ENCODE peak calls at places on chromosomes 12 and 14, in four cellular contexts. V, R, Z and E are unnamed samples.

GRCh38 chr14:68574906-68575305 is 218.0 kb downstream of the ZFP36L1 start:
- DNase-seq in V (no peak), Z (no peak), R (no peak), E (no peak)

GRCh38 chr14:73738518-73739173 is 24.5 kb upstream of the PNMA1 start:
- DNase-seq in Z (no peak), R (no peak), V (no peak), E (no peak)

GRCh38 chr12:48681416-48681737 is 661 bp downstream of the KANSL2 start:
- DNase-seq in R (no peak), V (no peak), Z (no peak), E (no peak)

GRCh38 chr12:122995503-122996187 is 15.2 kb downstream of the ARL6IP4 start:
- DNase-seq in V (no peak), R (no peak), Z (no peak), E (no peak)

GRCh38 chr14:32394038-32394437 is 64.9 kb downstream of the AKAP6 start:
- DNase-seq in V (no peak), R (no peak), Z (no peak), E (no peak)

GRCh38 chr14:100443643-100444042 is 120.5 kb downstream of the SLC25A47 start:
- DNase-seq in R (no peak), Z (no peak), V (peak), E (no peak)

GRCh38 chr12:124910561-124911478 is 3.6 kb downstream of the UBC start:
- DNase-seq in V (no peak), R (no peak), Z (no peak), E (no peak)

GRCh38 chr12:128853321-128854197 is at the start of gene GLT1D1:
- DNase-seq in R (no peak), V (no peak), Z (no peak), E (no peak)

GRCh38 chr14:60736494-60736893 is 1.9 kb downstream of the MNAT1 start:
- DNase-seq in Z (no peak), V (no peak), R (no peak), E (no peak)

GRCh38 chr12:40946612-40947194 is 241.4 kb upstream of the PDZRN4 start:
- DNase-seq in R (no peak), V (no peak), Z (no peak), E (no peak)

GRCh38 chr12:92574046-92574783 is 128.6 kb upstream of the PLEKHG7 start:
- DNase-seq in Z (no peak), R (no peak), V (peak), E (no peak)

GRCh38 chr14:95041477-95042020 is 115.8 kb downstream of the DICER1 start:
- DNase-seq in Z (no peak), R (no peak), V (no peak), E (no peak)

GRCh38 chr12:43957732-43958131 is 121.9 kb downstream of the TMEM117 start:
- DNase-seq in V (peak), Z (peak), R (no peak), E (no peak)

GRCh38 chr12:95731519-95731958 is 59.0 kb downstream of the NTN4 start:
- DNase-seq in V (no peak), Z (no peak), R (no peak), E (no peak)

GRCh38 chr12:80226576-80226975 is 127.2 kb downstream of the OTOGL start:
- DNase-seq in V (no peak), Z (no peak), R (no peak), E (no peak)

GRCh38 chr14:103594265-103594664 is 31.5 kb downstream of the COA8 start:
- DNase-seq in R (no peak), Z (peak), V (no peak), E (no peak)